ENCODE peak calls at places on chromosomes 16 and 17, in five cellular contexts. E is cardiac muscle cell, N is OCI-LY7, I is HL-60, V is stomach. J is an unnamed sample.

GRCh38 chr17:28843810-28844137 is 1.2 kb upstream of the FAM222B start:
- DNase-seq in N (no peak), E (no peak), I (no peak), V (no peak), J (no peak)

GRCh38 chr16:2692251-2692947 is 10.1 kb downstream of the KCTD5 start:
- DNase-seq in E (no peak), I (no peak), V (no peak), N (no peak), J (no peak)

GRCh38 chr17:2262146-2262587 is 41.4 kb downstream of the SMG6 start:
- DNase-seq in E (no peak), I (no peak), V (no peak), N (no peak), J (no peak)

GRCh38 chr17:50890675-50891516 is 24.7 kb upstream of the TOB1 start:
- DNase-seq in N (no peak), I (no peak), V (peak; percentile 25), E (no peak), J (no peak)

GRCh38 chr16:71353736-71354135 is 4.8 kb upstream of the CALB2 start:
- DNase-seq in E (no peak), I (no peak), N (no peak), V (no peak), J (no peak)

GRCh38 chr16:3152022-3152272 is 17.1 kb downstream of the ZNF213 start:
- DNase-seq in V (no peak), N (no peak), E (no peak), I (no peak), J (peak; percentile 68)

GRCh38 chr16:35144212-35144932 is 1685.0 kb downstream of the TP53TG3F start:
- DNase-seq in V (no peak), I (no peak), E (no peak), N (no peak), J (no peak)

GRCh38 chr16:74201561-74201960 is 95.1 kb upstream of the PSMD7 start:
- DNase-seq in N (no peak), V (no peak), E (no peak), I (no peak), J (no peak)

GRCh38 chr16:3157229-3158013 is 22.6 kb downstream of the ZNF213 start:
- DNase-seq in E (no peak), N (peak; percentile 21), V (peak; percentile 72), I (peak; percentile 62), J (peak; percentile 75)

GRCh38 chr17:382644-383533 is 30.3 kb upstream of the RPH3AL start:
- DNase-seq in E (peak; percentile 40), N (no peak), V (no peak), I (no peak), J (no peak)

GRCh38 chr16:65065031-65065430 is 56.8 kb downstream of the CDH11 start:
- DNase-seq in V (no peak), I (no peak), N (no peak), E (no peak), J (no peak)

GRCh38 chr17:57915980-57916757 is 39.0 kb downstream of the CUEDC1 start:
- DNase-seq in E (no peak), V (no peak), N (no peak), I (no peak), J (no peak)

GRCh38 chr16:46884513-46885293 is 541 bp downstream of the GPT2 start:
- DNase-seq in V (no peak), I (no peak), E (peak; percentile 22), N (peak; percentile 55), J (peak; percentile 33)

GRCh38 chr17:79695293-79696158 is 35.2 kb upstream of the ENPP7 start:
- DNase-seq in I (no peak), N (no peak), V (no peak), E (no peak), J (peak; percentile 13)

GRCh38 chr17:75133001-75133400 is 1.5 kb upstream of the NT5C start:
- DNase-seq in E (no peak), V (no peak), I (no peak), N (no peak), J (no peak)

GRCh38 chr17:66968916-66969315 is 4.4 kb downstream of the CACNG4 start:
- DNase-seq in N (no peak), V (no peak), E (no peak), I (no peak), J (no peak)

GRCh38 chr17:41824086-41824485 is 11.3 kb downstream of the FKBP10 start:
- DNase-seq in E (no peak), I (no peak), N (no peak), V (no peak), J (no peak)

GRCh38 chr16:4032768-4033167 is 83.5 kb downstream of the ADCY9 start:
- DNase-seq in N (peak; percentile 31), I (no peak), V (peak; percentile 72), E (no peak), J (peak; percentile 46)

GRCh38 chr17:38735161-38735997 is 5.2 kb downstream of the CISD3 start:
- DNase-seq in E (peak; percentile 73), I (no peak), V (peak; percentile 60), N (peak; percentile 67), J (peak; percentile 82)

GRCh38 chr17:18339933-18340332 is 23.4 kb downstream of the SHMT1 start:
- DNase-seq in N (no peak), V (no peak), I (no peak), E (no peak), J (no peak)

GRCh38 chr16:2992383-2993081 is 12.3 kb upstream of the PKMYT1 start:
- DNase-seq in V (no peak), I (no peak), N (no peak), E (no peak), J (no peak)

GRCh38 chr17:66987059-66987616 is 22.6 kb downstream of the CACNG4 start:
- DNase-seq in I (no peak), E (no peak), V (no peak), N (no peak), J (no peak)

GRCh38 chr16:87380403-87380802 is 3.2 kb downstream of the FBXO31 start:
- DNase-seq in N (no peak), V (no peak), E (no peak), I (no peak), J (peak; percentile 11)

GRCh38 chr16:86297391-86297790 is 212.9 kb upstream of the FOXF1 start:
- DNase-seq in N (no peak), E (no peak), V (no peak), I (no peak), J (no peak)

DNA sequence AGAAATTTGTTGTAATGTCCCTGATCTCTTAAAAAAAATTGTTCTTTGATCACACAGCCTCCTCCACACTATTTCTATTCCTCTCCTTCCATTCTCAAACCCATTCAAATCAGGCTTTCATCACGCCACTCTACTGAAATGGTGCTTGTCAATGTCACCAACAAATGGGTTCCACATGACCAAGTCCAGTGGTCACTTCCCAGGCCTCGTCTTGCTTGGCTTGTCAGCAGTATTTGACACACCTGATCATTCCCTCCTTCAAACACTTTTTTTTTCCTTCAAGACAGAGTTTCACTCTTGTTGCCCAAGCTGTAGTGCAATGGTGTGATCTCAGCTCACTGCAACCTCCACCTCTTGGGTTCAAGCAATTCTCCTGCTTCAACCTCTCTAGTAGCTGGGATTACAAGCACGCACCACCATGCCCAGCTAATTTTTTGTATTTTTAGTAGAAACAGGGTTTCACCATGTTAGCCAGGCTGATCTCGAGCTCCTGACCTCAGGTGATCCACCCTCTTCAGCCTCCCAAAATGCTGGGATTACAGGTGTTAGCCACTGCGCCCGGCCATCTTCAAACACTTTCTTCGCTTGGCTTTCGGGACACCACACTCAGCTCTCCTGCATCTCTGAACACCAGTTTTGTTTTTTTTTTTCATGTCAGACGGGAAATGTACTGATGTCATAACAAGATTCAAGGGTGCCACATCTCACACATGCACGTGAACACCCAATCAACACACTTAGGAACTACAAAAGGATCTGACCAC is 18.3 kb downstream of the NQO1 start:
- DNase-seq in I (no peak), E (no peak), N (no peak), V (no peak), J (no peak)
- TF ChIP-seq CTCF in I (no peak), E (no peak), N (no peak), V (no peak), J (no peak)

DNA sequence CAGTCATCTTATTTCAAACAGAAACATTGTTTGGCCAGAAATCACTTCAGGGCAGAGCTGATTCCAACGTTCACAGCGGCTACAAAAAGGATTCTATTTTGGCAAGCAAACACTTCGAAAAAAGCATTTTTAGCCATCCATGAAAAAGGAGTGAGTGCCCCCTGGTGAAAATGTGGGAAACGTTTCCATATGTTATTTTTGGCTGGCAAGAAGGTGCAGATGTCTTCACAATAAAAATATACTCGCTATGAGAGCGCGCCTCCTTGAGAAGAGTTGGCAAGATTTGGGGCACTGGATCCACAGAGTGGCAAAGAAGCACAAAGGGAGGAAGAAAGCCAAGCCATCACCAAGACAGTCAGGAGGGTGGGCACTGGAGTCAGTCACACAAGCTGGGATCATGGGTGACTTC is 191.1 kb downstream of the CHD9NB start:
- DNase-seq in E (peak; percentile 48), V (no peak), I (no peak), N (no peak), J (no peak)
- TF ChIP-seq CTCF in E (peak; percentile 32), V (peak; percentile 42), I (no peak), N (no peak), J (no peak)

GRCh38 chr16:24974859-24975258 is 40.3 kb downstream of the ARHGAP17 start:
- DNase-seq in E (no peak), I (no peak), N (no peak), V (no peak), J (no peak)
- TF ChIP-seq CTCF in E (no peak), I (no peak), N (no peak), V (no peak), J (no peak)

DNA sequence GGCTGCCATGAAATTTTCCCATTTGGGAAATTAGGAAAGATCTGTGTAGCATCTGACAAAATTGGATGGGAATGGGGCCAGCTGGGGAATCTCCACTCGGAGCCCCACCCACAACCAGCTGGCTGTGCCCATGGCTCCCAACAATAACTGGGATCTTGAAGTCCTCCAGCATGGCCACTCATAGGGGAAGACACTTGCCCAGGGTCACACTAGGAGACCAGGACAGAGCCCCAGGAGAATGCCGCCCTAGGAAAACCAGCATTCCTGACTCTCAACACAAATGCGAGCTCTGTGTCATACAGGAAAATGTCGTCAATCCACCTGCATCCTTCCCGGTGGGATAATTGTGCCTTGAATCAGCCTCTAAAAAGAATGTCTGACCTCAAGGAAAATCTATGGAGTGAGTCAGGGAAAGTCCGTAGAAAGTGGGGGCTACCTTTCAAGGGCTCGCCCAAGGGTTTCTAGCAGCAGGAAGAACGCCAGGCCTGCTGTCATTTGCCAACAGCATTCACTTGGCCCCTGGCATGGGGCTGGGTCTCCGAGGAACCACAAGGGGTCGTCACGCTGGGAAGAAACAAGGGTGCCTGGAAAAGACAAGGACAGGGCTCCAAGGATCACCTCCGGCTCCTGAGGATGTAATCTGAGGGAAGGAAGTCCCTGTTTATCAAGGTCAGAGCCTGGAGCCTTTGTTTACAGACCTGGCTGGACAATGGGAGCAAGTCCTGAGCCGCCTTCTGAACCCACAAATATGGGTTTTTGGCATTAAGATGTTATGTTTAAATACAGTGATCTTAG is 15.9 kb downstream of the CDH5 start:
- DNase-seq in V (no peak), I (no peak), N (no peak), E (no peak), J (no peak)
- TF ChIP-seq CTCF in V (no peak), I (no peak), N (no peak), E (peak; percentile 7), J (no peak)